ENCODE peak calls at places on chromosome 12, in seven cellular contexts. K, X, W, E, G, A and D are unnamed samples.

GRCh38 chr12:132604108-132605054 is 6.0 kb downstream of the LRCOL1 start:
- DNase-seq in K (no peak), X (no peak), W (no peak), E (no peak), G (peak; percentile 36), A (no peak), D (no peak)

GRCh38 chr12:678747-679712 is 15.8 kb upstream of the NINJ2 start:
- DNase-seq in K (no peak), X (no peak), W (no peak), E (no peak), G (no peak), A (no peak), D (no peak)

GRCh38 chr12:96502477-96502876 is 13.1 kb downstream of the CFAP54 start:
- DNase-seq in K (peak; percentile 58), X (no peak), W (no peak), E (no peak), G (no peak), A (no peak), D (no peak)

GRCh38 chr12:25322351-25322750 is 71.6 kb upstream of the KRAS start:
- DNase-seq in K (no peak), X (no peak), W (no peak), E (no peak), G (no peak), A (no peak), D (no peak)

GRCh38 chr12:90262261-90262660 is 553.6 kb upstream of the ATP2B1 start:
- DNase-seq in K (no peak), X (no peak), W (no peak), E (no peak), G (no peak), A (no peak), D (no peak)

GRCh38 chr12:28883406-28883997 is 265.6 kb upstream of the FAR2 start:
- DNase-seq in K (no peak), X (peak; percentile 44), W (no peak), E (no peak), G (no peak), A (no peak), D (no peak)

GRCh38 chr12:124921200-124922008 is 7.0 kb upstream of the UBC start:
- DNase-seq in K (peak; percentile 85), X (peak; percentile 67), W (peak; percentile 66), E (peak; percentile 74), G (peak; percentile 51), A (no peak), D (peak; percentile 64)

GRCh38 chr12:31363416-31363809 is 37.5 kb upstream of the SINHCAF start:
- DNase-seq in K (no peak), X (no peak), W (no peak), E (no peak), G (no peak), A (no peak), D (peak; percentile 8)

GRCh38 chr12:31227401-31227981 is 98.5 kb downstream of the SINHCAF start:
- DNase-seq in K (no peak), X (no peak), W (no peak), E (no peak), G (peak; percentile 16), A (no peak), D (peak; percentile 4)

GRCh38 chr12:15001733-15002471 is 29.1 kb downstream of the PDE6H start:
- DNase-seq in K (no peak), X (peak; percentile 17), W (no peak), E (peak; percentile 20), G (peak; percentile 69), A (no peak), D (no peak)

GRCh38 chr12:110704750-110705149 is 15.8 kb upstream of the HVCN1 start:
- DNase-seq in K (no peak), X (no peak), W (peak; percentile 29), E (no peak), G (no peak), A (no peak), D (peak; percentile 39)

DNA sequence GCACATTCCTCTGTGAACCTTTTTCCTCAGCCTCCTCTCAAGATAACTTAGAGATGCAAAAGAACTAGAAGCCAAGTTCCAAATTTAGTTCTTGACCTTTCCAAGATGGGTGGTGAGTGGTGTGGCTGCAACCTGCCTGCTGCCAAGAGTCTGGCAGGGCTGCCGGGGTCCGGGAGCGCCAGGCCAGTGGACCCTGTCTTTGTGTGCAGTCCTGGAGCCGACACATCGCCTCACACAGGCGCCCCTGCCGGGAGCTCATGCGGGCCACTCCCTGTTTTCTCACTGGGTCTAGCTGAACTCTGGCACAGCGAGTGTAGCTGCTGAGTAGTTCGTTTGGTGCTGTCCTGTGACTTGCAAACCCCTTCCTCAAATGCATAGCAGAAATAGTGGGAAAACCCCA is 84.9 kb downstream of the CACNA1C start:
- DNase-seq in K (no peak), X (no peak), W (no peak), E (no peak), G (no peak), A (no peak), D (no peak)
- TF ChIP-seq CTCF in K (no peak), X (no peak), W (no peak), E (no peak), G (no peak), A (no peak), D (no peak)

GRCh38 chr12:113005759-113006158 is 27.4 kb downstream of the OAS2 start:
- DNase-seq in K (no peak), X (peak; percentile 8), W (no peak), E (peak; percentile 15), G (no peak), A (no peak), D (no peak)
- TF ChIP-seq CTCF in K (peak; percentile 44), X (peak; percentile 45), W (no peak), E (peak; percentile 34), G (no peak), A (peak; percentile 25), D (no peak)

GRCh38 chr12:89166525-89166934 is 185.8 kb downstream of the DUSP6 start:
- DNase-seq in K (peak; percentile 64), X (no peak), W (peak; percentile 32), E (no peak), G (no peak), A (no peak), D (peak; percentile 25)

GRCh38 chr12:89161553-89161952 is 190.7 kb downstream of the DUSP6 start:
- DNase-seq in K (no peak), X (no peak), W (no peak), E (no peak), G (no peak), A (no peak), D (no peak)

GRCh38 chr12:89160716-89161123 is 191.6 kb downstream of the DUSP6 start:
- DNase-seq in K (no peak), X (peak; percentile 81), W (no peak), E (no peak), G (no peak), A (no peak), D (no peak)

GRCh38 chr12:89163918-89164317 is 188.4 kb downstream of the DUSP6 start:
- DNase-seq in K (no peak), X (no peak), W (no peak), E (no peak), G (no peak), A (no peak), D (no peak)

GRCh38 chr12:89162704-89163261 is 189.5 kb downstream of the DUSP6 start:
- DNase-seq in K (peak; percentile 49), X (peak; percentile 99), W (peak; percentile 12), E (no peak), G (peak; percentile 15), A (peak; percentile 94), D (no peak)
- TF ChIP-seq CTCF in K (no peak), X (no peak), W (no peak), E (no peak), G (no peak), A (no peak), D (no peak)

GRCh38 chr12:115740586-115741155 is 536.8 kb downstream of the MED13L start:
- DNase-seq in K (no peak), X (no peak), W (no peak), E (no peak), G (no peak), A (no peak), D (no peak)

GRCh38 chr12:115736360-115736759 is 541.1 kb downstream of the MED13L start:
- DNase-seq in K (no peak), X (no peak), W (no peak), E (no peak), G (no peak), A (no peak), D (no peak)

DNA sequence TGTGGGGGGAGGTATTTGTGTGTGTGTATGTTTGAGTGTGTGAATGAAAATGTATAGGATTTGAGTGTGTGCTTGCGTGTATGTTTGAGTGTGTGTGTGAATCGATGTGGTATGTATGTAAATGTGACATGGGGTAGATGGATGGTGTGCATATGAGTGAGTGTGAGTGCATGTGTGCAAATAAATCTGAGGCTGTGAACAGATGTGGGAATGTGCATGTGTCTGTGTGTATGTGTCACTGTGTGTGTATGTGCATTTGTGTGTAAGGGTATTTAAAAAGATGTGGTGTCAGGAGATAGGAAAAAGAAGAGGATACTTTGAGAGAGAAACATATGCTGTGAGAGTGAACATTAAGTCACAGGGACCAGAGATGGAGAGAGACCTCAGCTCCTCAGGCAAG is 539.6 kb downstream of the MED13L start:
- DNase-seq in K (no peak), X (no peak), W (no peak), E (no peak), G (no peak), A (no peak), D (no peak)
- TF ChIP-seq CTCF in K (no peak), X (no peak), W (no peak), E (no peak), G (no peak), A (no peak), D (no peak)

GRCh38 chr12:46292754-46293402 is 24.0 kb upstream of the SLC38A1 start:
- DNase-seq in K (no peak), X (peak; percentile 7), W (no peak), E (no peak), G (no peak), A (no peak), D (no peak)
- TF ChIP-seq CTCF in K (peak; percentile 37), X (peak; percentile 30), W (no peak), E (no peak), G (no peak), A (peak; percentile 11), D (no peak)

GRCh38 chr12:102814691-102815367 is 102.2 kb downstream of the PAH start:
- DNase-seq in K (no peak), X (no peak), W (no peak), E (no peak), G (no peak), A (no peak), D (no peak)

GRCh38 chr12:102806110-102806509 is 110.9 kb downstream of the PAH start:
- DNase-seq in K (no peak), X (no peak), W (no peak), E (no peak), G (no peak), A (no peak), D (no peak)

GRCh38 chr12:102806592-102806991 is 110.5 kb downstream of the PAH start:
- DNase-seq in K (no peak), X (no peak), W (no peak), E (no peak), G (no peak), A (no peak), D (no peak)

GRCh38 chr12:102808412-102808811 is 108.6 kb downstream of the PAH start:
- DNase-seq in K (no peak), X (no peak), W (no peak), E (no peak), G (no peak), A (no peak), D (no peak)

GRCh38 chr12:102811125-102811737 is 105.8 kb downstream of the PAH start:
- DNase-seq in K (no peak), X (peak; percentile 10), W (peak; percentile 44), E (peak; percentile 61), G (peak; percentile 12), A (no peak), D (peak; percentile 25)
- TF ChIP-seq CTCF in K (peak; percentile 65), X (peak; percentile 53), W (peak; percentile 39), E (peak; percentile 79), G (no peak), A (peak; percentile 34), D (peak; percentile 61)

GRCh38 chr12:3901116-3901515 is 27.9 kb upstream of the PARP11 start:
- DNase-seq in K (no peak), X (no peak), W (no peak), E (no peak), G (no peak), A (no peak), D (no peak)
- TF ChIP-seq CTCF in K (no peak), X (no peak), W (no peak), E (peak; percentile 10), G (no peak), A (no peak), D (no peak)